ENCODE peak calls at places on chromosomes 11 and 22, in eight cellular contexts. G is ovary, E is tibial nerve, B is mammary epithelial cell, Y is esophagus muscularis mucosa, H is endodermal cell, W is psoas muscle, F is MM.1S. U is an unnamed sample.
A peak's percentile ranks its signal among the peaks of the same experiment; 100 is the strongest.

GRCh38 chr11:119052163-119052814 is 4.7 kb downstream of the HYOU1 start:
- DNase-seq in G (no peak), E (no peak), B (peak; percentile 57), Y (no peak), H (no peak), W (no peak), F (no peak), U (no peak)

GRCh38 chr11:128501576-128502549 is 85.5 kb downstream of the ETS1 start:
- DNase-seq in G (no peak), E (no peak), B (no peak), Y (no peak), H (no peak), W (no peak), F (no peak), U (no peak)

GRCh38 chr22:32545801-32546200 is 71.2 kb downstream of the FBXO7 start:
- DNase-seq in G (no peak), E (no peak), B (no peak), Y (no peak), H (no peak), W (no peak), F (no peak), U (no peak)

GRCh38 chr11:67022961-67023956 is at the start of gene SYT12:
- DNase-seq in G (no peak), E (no peak), B (no peak), Y (no peak), H (peak; percentile 73), W (no peak), F (no peak), U (no peak)

GRCh38 chr11:27545035-27545434 is 38.5 kb upstream of the LIN7C start:
- DNase-seq in G (no peak), E (no peak), B (no peak), Y (no peak), H (no peak), W (no peak), F (no peak), U (no peak)

GRCh38 chr11:66918751-66919150 is 39.4 kb downstream of the PC start:
- DNase-seq in G (no peak), E (no peak), B (no peak), Y (no peak), H (no peak), W (no peak), F (no peak), U (no peak)

GRCh38 chr22:38802671-38803121 is 8.8 kb upstream of the DNAL4 start:
- DNase-seq in G (peak; percentile 49), E (peak; percentile 28), B (peak; percentile 97), Y (no peak), H (peak; percentile 52), W (peak; percentile 58), F (no peak), U (no peak)

GRCh38 chr11:11862995-11863394 is 21.2 kb downstream of the USP47 start:
- DNase-seq in G (no peak), E (no peak), B (no peak), Y (no peak), H (no peak), W (no peak), F (no peak), U (no peak)

GRCh38 chr22:43152001-43152354 is 619 bp downstream of the TSPO start:
- DNase-seq in G (no peak), E (no peak), B (peak; percentile 34), Y (no peak), H (no peak), W (no peak), F (no peak), U (no peak)

GRCh38 chr11:3121416-3121815 is 43.7 kb downstream of the OSBPL5 start:
- DNase-seq in G (peak; percentile 21), E (peak; percentile 10), B (no peak), Y (no peak), H (peak; percentile 34), W (no peak), F (no peak), U (no peak)

GRCh38 chr11:57349491-57350274 is 11.5 kb downstream of the P2RX3 start:
- DNase-seq in G (peak; percentile 82), E (peak; percentile 53), B (no peak), Y (no peak), H (peak; percentile 94), W (peak; percentile 71), F (peak; percentile 39), U (no peak)

GRCh38 chr22:41217553-41218157 is 12.5 kb downstream of the L3MBTL2 start:
- DNase-seq in G (peak; percentile 91), E (peak; percentile 58), B (no peak), Y (peak; percentile 96), H (peak; percentile 62), W (peak; percentile 66), F (peak; percentile 72), U (no peak)

GRCh38 chr11:72591785-72592490 is 82.3 kb downstream of the PDE2A start:
- DNase-seq in G (no peak), E (no peak), B (no peak), Y (no peak), H (no peak), W (no peak), F (peak; percentile 76), U (no peak)

GRCh38 chr11:13355191-13355590 is 77.6 kb downstream of the BMAL1 start:
- DNase-seq in G (no peak), E (no peak), B (no peak), Y (no peak), H (no peak), W (no peak), F (no peak), U (no peak)

GRCh38 chr11:13352711-13353110 is 75.1 kb downstream of the BMAL1 start:
- DNase-seq in G (no peak), E (no peak), B (no peak), Y (no peak), H (no peak), W (no peak), F (no peak), U (no peak)

GRCh38 chr11:13358871-13359270 is 81.3 kb downstream of the BMAL1 start:
- DNase-seq in G (no peak), E (no peak), B (no peak), Y (no peak), H (no peak), W (no peak), F (no peak), U (no peak)

GRCh38 chr11:13357232-13357631 is 79.6 kb downstream of the BMAL1 start:
- DNase-seq in G (no peak), E (no peak), B (no peak), Y (no peak), H (peak; percentile 80), W (no peak), F (no peak), U (no peak)

GRCh38 chr11:13354335-13354734 is 76.7 kb downstream of the BMAL1 start:
- DNase-seq in G (no peak), E (no peak), B (no peak), Y (no peak), H (peak; percentile 85), W (no peak), F (no peak), U (no peak)
- TF ChIP-seq CTCF in G (no peak), E (no peak), B (peak; percentile 31), Y (no peak), H (peak; percentile 75), W (no peak), F (peak; percentile 19), U (peak; percentile 2)

GRCh38 chr11:117198613-117199012 is 557 bp upstream of the TAGLN start:
- DNase-seq in G (no peak), E (no peak), B (no peak), Y (no peak), H (no peak), W (no peak), F (no peak), U (no peak)

GRCh38 chr11:117197516-117198456 is 1.4 kb upstream of the TAGLN start:
- DNase-seq in G (peak; percentile 76), E (no peak), B (no peak), Y (no peak), H (peak; percentile 94), W (no peak), F (no peak), U (no peak)

GRCh38 chr11:117200813-117201515 is 1.8 kb downstream of the TAGLN start:
- DNase-seq in G (no peak), E (no peak), B (no peak), Y (no peak), H (peak; percentile 66), W (no peak), F (no peak), U (no peak)

GRCh38 chr11:117199916-117200812 is 994 bp downstream of the TAGLN start:
- DNase-seq in G (no peak), E (no peak), B (no peak), Y (no peak), H (peak; percentile 68), W (no peak), F (no peak), U (no peak)

DNA sequence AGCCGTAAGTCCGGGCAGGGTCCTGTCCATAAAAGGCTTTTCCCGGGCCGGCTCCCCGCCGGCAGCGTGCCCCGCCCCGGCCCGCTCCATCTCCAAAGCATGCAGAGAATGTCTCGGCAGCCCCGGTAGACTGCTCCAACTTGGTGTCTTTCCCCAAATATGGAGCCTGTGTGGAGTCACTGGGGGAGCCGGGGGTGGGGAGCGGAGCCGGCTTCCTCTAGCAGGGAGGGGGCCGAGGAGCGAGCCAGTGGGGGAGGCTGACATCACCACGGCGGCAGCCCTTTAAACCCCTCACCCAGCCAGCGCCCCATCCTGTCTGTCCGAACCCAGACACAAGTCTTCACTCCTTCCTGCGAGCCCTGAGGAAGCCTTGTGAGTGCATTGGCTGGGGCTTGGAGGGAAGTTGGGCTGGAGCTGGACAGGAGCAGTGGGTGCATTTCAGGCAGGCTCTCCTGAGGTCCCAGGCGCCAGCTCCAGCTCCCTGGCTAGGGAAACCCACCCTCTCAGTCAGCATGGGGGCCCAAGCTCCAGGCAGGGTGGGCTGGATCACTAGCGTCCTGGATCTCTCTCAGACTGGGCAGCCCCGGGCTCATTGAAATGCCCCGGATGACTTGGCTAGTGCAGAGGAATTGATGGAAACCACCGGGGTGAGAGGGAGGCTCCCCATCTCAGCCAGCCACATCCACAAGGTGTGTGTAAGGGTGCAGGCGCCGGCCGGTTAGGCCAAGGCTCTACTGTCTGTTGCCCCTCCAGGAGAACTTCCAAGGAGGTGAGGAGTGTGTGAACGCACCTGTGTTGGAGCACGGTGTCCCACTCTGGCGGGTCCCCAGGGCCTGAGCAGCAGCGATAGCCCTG is at the start of gene TAGLN:
- DNase-seq in G (peak; percentile 92), E (peak; percentile 71), B (peak; percentile 57), Y (no peak), H (peak; percentile 97), W (peak; percentile 71), F (no peak), U (no peak)
- H3K4me3 ChIP-seq in G (peak within 1 kb of the TSS; percentile 45), E (peak within 1 kb of the TSS; percentile 58), B (peak within 1 kb of the TSS; percentile 25), Y (peak within 1 kb of the TSS; percentile 83), H (peak within 1 kb of the TSS; percentile 88), W (peak within 1 kb of the TSS; percentile 58), F (no peak within 1 kb of the TSS), U (no peak within 1 kb of the TSS)

GRCh38 chr11:82494988-82495432 is 238.7 kb downstream of the FAM181B start:
- DNase-seq in G (no peak), E (no peak), B (peak; percentile 4), Y (no peak), H (peak; percentile 55), W (no peak), F (peak; percentile 56), U (peak; percentile 19)
- TF ChIP-seq CTCF in G (no peak), E (no peak), B (peak; percentile 34), Y (no peak), H (peak; percentile 77), W (no peak), F (peak; percentile 60), U (peak; percentile 65)

DNA sequence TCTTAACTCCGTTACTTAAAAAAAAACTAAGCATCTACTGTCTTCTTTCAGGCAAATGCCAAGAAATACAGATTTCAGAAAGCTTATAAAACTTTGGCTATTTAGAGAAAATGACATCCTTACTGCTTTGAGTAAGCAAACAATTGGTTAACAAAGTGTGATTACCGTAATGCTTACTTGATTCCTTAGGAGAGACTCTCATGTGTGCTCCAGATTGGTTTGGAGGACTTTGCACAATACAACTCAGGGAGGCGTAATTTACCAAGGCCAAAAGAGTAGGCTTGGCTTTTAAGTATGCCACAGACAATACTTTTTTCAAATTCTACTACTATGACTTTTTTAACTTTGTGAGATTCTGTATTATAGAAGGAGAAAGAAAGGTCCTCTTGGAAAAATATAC is 76.9 kb upstream of the ALKBH3 start:
- DNase-seq in G (no peak), E (no peak), B (no peak), Y (no peak), H (no peak), W (no peak), F (no peak), U (no peak)
- H3K4me3 ChIP-seq in G (no peak overlapping the region), E (no peak overlapping the region), B (no peak overlapping the region), Y (no peak overlapping the region), H (no peak overlapping the region), W (no peak overlapping the region), F (no peak overlapping the region), U (no peak overlapping the region)